ENCODE peak calls at places on chromosomes 12 and 14, in four cellular contexts. Y is ovary, L is fibroblast of lung, E is fibroblast of villous mesenchyme. J is an unnamed sample.
A peak's percentile ranks its signal among the peaks of the same experiment; 100 is the strongest.

GRCh38 chr14:71692496-71692895 is 239.7 kb upstream of the RGS6 start:
- DNase-seq in Y (no peak), L (peak; percentile 83), E (no peak), J (peak; percentile 36)

GRCh38 chr12:30823140-30823669 is 68.5 kb upstream of the CAPRIN2 start:
- DNase-seq in Y (peak; percentile 36), L (peak; percentile 14), E (no peak), J (no peak)

GRCh38 chr12:59041241-59042121 is 121.2 kb upstream of the LRIG3 start:
- DNase-seq in Y (no peak), L (peak; percentile 96), E (peak; percentile 93), J (peak; percentile 93)

GRCh38 chr12:92297932-92298681 is 152.5 kb upstream of the BTG1 start:
- DNase-seq in Y (peak; percentile 24), L (peak; percentile 95), E (peak; percentile 33), J (peak; percentile 47)

GRCh38 chr12:99053599-99054362 is 408.7 kb downstream of the APAF1 start:
- DNase-seq in Y (no peak), L (peak; percentile 65), E (no peak), J (no peak)

GRCh38 chr14:106738075-106738474 is 1211.7 kb downstream of the TMEM121 start:
- DNase-seq in Y (no peak), L (no peak), E (no peak), J (no peak)

GRCh38 chr14:24187538-24187915 is 1.1 kb downstream of the IPO4 start:
- DNase-seq in Y (no peak), L (no peak), E (no peak), J (no peak)

GRCh38 chr12:51413791-51414190 is 10.8 kb upstream of the SLC4A8 start:
- DNase-seq in Y (no peak), L (no peak), E (no peak), J (no peak)

GRCh38 chr12:114729731-114730130 is 45.8 kb upstream of the TBX3 start:
- DNase-seq in Y (no peak), L (peak; percentile 74), E (peak; percentile 26), J (peak; percentile 44)

GRCh38 chr14:26281280-26281998 is 316.4 kb downstream of the NOVA1 start:
- DNase-seq in Y (peak; percentile 30), L (peak; percentile 81), E (peak; percentile 65), J (peak; percentile 79)

GRCh38 chr12:86193931-86194330 is 62.3 kb downstream of the MGAT4C start:
- DNase-seq in Y (no peak), L (peak; percentile 44), E (peak; percentile 2), J (peak; percentile 43)

GRCh38 chr12:80815351-80815750 is 98.6 kb downstream of the MYF5 start:
- DNase-seq in Y (no peak), L (no peak), E (peak; percentile 36), J (no peak)

GRCh38 chr12:77813558-77813957 is 17.1 kb upstream of the NAV3 start:
- DNase-seq in Y (no peak), L (no peak), E (no peak), J (no peak)

GRCh38 chr14:54902143-54902520 is 494 bp downstream of the GCH1 start:
- DNase-seq in Y (peak; percentile 69), L (peak; percentile 43), E (peak; percentile 62), J (peak; percentile 52)

DNA sequence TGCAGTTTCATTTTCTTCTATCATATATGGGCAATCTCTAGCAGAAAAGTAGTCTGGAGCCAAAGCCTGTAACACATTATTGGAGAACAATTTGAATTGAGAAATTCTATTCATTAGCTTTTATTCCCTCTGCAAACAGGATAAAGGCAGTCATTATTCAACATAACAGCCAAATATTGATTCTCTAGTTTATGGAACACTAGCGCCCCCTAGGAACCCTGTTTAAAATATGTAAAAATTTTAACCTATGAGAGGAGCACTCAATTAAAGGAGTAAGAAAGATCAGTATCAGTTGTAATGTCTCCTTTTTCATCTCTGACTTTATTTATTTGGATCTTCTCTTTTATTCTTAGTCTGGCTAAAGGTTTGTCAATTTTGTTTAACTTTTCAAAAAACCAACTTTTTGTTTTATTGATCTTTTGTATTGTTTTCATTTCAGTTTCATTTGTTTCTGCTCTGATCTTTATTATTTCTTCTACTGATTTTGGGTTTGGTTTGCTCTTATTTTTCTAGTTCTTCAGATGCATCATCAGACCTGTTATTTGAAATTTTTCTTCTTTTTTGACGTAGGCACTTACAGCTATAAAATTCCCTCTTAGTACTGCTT is 4.8 kb upstream of the LMNTD1 start:
- DNase-seq in Y (no peak), L (peak; percentile 40), E (peak; percentile 64), J (peak; percentile 71)
- TF ChIP-seq CTCF in Y (no peak), L (peak; percentile 21), E (peak; percentile 59), J (peak; percentile 51)

DNA sequence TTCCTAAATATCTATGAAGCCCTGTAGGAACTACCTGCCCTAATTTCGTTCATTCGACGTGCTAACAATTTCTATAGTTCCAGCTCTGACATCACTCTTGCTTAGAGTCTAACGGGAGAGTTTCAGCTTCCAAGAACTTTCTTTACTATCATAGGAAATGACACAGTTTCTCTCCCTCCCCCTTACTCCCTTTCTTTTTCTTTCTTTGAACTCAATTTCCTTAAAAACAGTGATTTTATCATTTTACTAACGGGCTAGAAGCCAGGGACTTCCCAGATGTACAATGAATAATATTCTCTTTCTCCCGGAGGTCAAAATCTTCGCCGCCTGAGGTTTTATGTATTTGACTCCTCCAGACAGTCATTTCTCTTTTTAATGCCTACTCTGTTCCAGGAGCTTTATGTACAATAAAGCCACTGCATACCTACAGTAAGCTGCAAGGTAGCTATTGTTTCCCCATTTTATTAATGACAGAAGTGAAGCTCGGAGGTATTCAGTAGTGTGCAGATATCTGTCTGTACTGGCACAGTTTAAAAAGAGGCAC is 15.7 kb downstream of the SMCO2 start:
- DNase-seq in Y (no peak), L (peak; percentile 89), E (peak; percentile 83), J (peak; percentile 84)
- H3K4me3 ChIP-seq in Y (peak overlapping the region; percentile 3), L (no peak overlapping the region), E (no peak overlapping the region), J (no peak overlapping the region)

GRCh38 chr12:6376079-6376941 is 947 bp upstream of the SCNN1A start:
- DNase-seq in Y (peak; percentile 63), L (peak; percentile 73), E (peak; percentile 53), J (peak; percentile 73)
- TF ChIP-seq CTCF in Y (peak; percentile 29), L (peak; percentile 30), E (peak; percentile 54), J (peak; percentile 56)

GRCh38 chr12:94174576-94174975 is 26.2 kb downstream of the PLXNC1 start:
- DNase-seq in Y (no peak), L (no peak), E (no peak), J (no peak)

GRCh38 chr12:94172973-94173372 is 24.6 kb downstream of the PLXNC1 start:
- DNase-seq in Y (no peak), L (peak; percentile 91), E (peak; percentile 99), J (peak; percentile 100)

GRCh38 chr12:94172031-94172430 is 23.7 kb downstream of the PLXNC1 start:
- DNase-seq in Y (no peak), L (peak; percentile 28), E (no peak), J (peak; percentile 76)

GRCh38 chr12:94171595-94171930 is 23.2 kb downstream of the PLXNC1 start:
- DNase-seq in Y (no peak), L (peak; percentile 43), E (no peak), J (peak; percentile 50)

GRCh38 chr12:94173660-94174265 is 25.4 kb downstream of the PLXNC1 start:
- DNase-seq in Y (no peak), L (no peak), E (no peak), J (peak; percentile 60)
- H3K4me3 ChIP-seq in Y (no peak overlapping the region), L (no peak overlapping the region), E (no peak overlapping the region), J (no peak overlapping the region)

GRCh38 chr14:100108042-100108825 is 43.0 kb downstream of the EVL start:
- DNase-seq in Y (peak; percentile 87), L (peak; percentile 43), E (peak; percentile 80), J (peak; percentile 75)
- TF ChIP-seq CTCF in Y (peak; percentile 77), L (peak; percentile 92), E (peak; percentile 90), J (peak; percentile 97)

GRCh38 chr12:1518486-1518762 is 76.0 kb downstream of the FBXL14 start:
- DNase-seq in Y (no peak), L (no peak), E (no peak), J (no peak)
- H3K4me3 ChIP-seq in Y (no peak overlapping the region), L (no peak overlapping the region), E (no peak overlapping the region), J (no peak overlapping the region)

GRCh38 chr12:6367065-6367968 is 8.0 kb downstream of the SCNN1A start:
- DNase-seq in Y (no peak), L (peak; percentile 42), E (peak; percentile 69), J (peak; percentile 74)
- TF ChIP-seq CTCF in Y (no peak), L (no peak), E (peak; percentile 35), J (peak; percentile 49)

J was measured in choroid plexus epithelial cell.